ENCODE peak calls at places on chromosomes 1 and 21, in eight cellular contexts. P, X, V, N, F, A, C and D are unnamed samples.

GRCh38 chr1:33736496-33736895 is 127.4 kb upstream of the HMGB4 start:
- DNase-seq in V (no peak), X (no peak), A (no peak), P (no peak), N (no peak), C (no peak), F (no peak), D (no peak)

GRCh38 chr1:76726251-76726650 is 141.0 kb upstream of the ST6GALNAC5 start:
- DNase-seq in X (no peak), P (no peak), V (no peak), A (no peak), C (no peak), F (no peak), N (no peak), D (no peak)

GRCh38 chr1:8510041-8510823 is 192.3 kb downstream of the SLC45A1 start:
- DNase-seq in V (no peak), N (no peak), X (no peak), F (no peak), P (no peak), A (no peak), C (peak; percentile 63), D (no peak)

GRCh38 chr21:39451332-39452206 is at the start of gene SH3BGR:
- DNase-seq in C (no peak), P (no peak), N (no peak), F (no peak), A (no peak), V (no peak), X (no peak), D (no peak)

GRCh38 chr1:183807549-183808168 is 2.7 kb downstream of the RGL1 start:
- DNase-seq in C (no peak), A (no peak), V (no peak), X (no peak), P (no peak), F (no peak), N (no peak), D (no peak)

GRCh38 chr21:45329261-45330074 is 41.8 kb upstream of the POFUT2 start:
- DNase-seq in N (no peak), A (no peak), C (no peak), X (peak; percentile 61), V (peak; percentile 85), P (peak; percentile 37), F (peak; percentile 59), D (no peak)

GRCh38 chr1:171061425-171062143 is 29.1 kb upstream of the FMO3 start:
- DNase-seq in N (no peak), F (no peak), C (no peak), A (no peak), P (no peak), X (no peak), V (no peak), D (no peak)

GRCh38 chr1:156281281-156282142 is 1.1 kb downstream of the SMG5 start:
- DNase-seq in N (no peak), F (no peak), V (no peak), X (no peak), P (no peak), C (no peak), A (peak; percentile 35), D (no peak)

GRCh38 chr21:46069719-46070279 is 28.1 kb upstream of the COL6A2 start:
- DNase-seq in P (no peak), V (no peak), A (no peak), C (no peak), N (no peak), X (peak; percentile 56), F (no peak), D (peak; percentile 72)

GRCh38 chr1:6224733-6225132 is 11.0 kb downstream of the ICMT start:
- DNase-seq in A (no peak), X (no peak), V (no peak), P (no peak), F (no peak), C (no peak), N (no peak), D (no peak)

GRCh38 chr1:177923441-177923840 is 46.4 kb downstream of the SEC16B start:
- DNase-seq in F (no peak), P (no peak), C (no peak), N (no peak), A (no peak), X (no peak), V (no peak), D (no peak)

DNA sequence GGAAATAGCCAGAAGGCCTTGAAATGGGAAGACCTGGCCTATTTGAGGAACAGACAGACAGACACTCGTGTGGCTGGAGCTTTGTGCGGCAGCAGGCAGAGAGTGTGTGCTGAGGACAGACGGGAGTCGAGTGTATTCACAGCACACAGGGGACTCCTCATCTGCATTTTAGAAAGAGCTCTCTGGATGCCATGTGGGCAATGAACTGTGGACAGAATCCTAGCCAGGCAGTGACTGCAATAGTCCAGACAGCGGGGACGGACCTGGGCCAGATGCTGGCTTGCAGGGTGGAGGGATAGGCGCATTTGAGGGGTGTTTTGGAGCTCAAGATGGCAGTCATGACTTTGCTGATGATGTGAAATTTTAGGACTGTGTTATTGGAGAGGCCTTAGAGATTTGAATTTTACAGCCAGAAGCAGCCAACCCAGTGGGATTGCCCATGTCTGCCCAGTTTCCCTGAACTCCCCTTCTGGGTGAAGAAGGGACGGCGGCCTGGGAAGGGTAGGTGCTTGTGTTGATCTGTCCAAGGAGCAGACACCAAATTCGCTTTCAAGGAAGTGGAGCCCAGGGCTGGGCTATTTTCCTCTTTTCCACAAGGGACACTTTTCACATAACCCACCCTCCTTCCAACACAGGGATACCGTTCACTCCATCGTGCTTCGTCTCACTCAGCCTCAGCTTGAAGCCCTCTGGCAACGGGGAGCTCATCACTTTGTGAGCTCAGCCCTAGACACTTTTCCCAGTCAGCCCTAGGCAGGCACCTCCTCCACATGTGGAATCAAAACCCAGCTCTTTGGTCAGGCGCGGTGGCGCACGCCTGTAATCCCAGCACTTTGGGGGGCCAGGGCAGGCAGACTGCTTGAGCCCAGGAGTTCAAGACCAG is 43.8 kb downstream of the CHAF1B start:
- DNase-seq in C (no peak), F (no peak), N (no peak), X (no peak), P (no peak), A (no peak), V (no peak), D (no peak)
- TF ChIP-seq POLR2A in C (no peak), F (no peak), N (no peak), X (no peak), P (no peak), A (no peak), V (no peak), D (no peak)

GRCh38 chr1:228268891-228269285 is 61.0 kb downstream of the OBSCN start:
- DNase-seq in N (peak; percentile 19), C (no peak), F (no peak), P (no peak), V (no peak), X (no peak), A (no peak), D (no peak)

GRCh38 chr1:228271701-228272251 is 63.9 kb downstream of the OBSCN start:
- DNase-seq in V (no peak), X (no peak), N (no peak), C (no peak), P (no peak), F (no peak), A (no peak), D (peak; percentile 59)

GRCh38 chr1:228270032-228270431 is 62.2 kb downstream of the OBSCN start:
- DNase-seq in X (no peak), N (peak; percentile 15), C (no peak), V (peak; percentile 24), F (no peak), P (no peak), A (no peak), D (no peak)

GRCh38 chr1:228265167-228265566 is 57.3 kb downstream of the OBSCN start:
- DNase-seq in F (no peak), A (no peak), X (no peak), V (no peak), N (no peak), P (no peak), C (no peak), D (no peak)

DNA sequence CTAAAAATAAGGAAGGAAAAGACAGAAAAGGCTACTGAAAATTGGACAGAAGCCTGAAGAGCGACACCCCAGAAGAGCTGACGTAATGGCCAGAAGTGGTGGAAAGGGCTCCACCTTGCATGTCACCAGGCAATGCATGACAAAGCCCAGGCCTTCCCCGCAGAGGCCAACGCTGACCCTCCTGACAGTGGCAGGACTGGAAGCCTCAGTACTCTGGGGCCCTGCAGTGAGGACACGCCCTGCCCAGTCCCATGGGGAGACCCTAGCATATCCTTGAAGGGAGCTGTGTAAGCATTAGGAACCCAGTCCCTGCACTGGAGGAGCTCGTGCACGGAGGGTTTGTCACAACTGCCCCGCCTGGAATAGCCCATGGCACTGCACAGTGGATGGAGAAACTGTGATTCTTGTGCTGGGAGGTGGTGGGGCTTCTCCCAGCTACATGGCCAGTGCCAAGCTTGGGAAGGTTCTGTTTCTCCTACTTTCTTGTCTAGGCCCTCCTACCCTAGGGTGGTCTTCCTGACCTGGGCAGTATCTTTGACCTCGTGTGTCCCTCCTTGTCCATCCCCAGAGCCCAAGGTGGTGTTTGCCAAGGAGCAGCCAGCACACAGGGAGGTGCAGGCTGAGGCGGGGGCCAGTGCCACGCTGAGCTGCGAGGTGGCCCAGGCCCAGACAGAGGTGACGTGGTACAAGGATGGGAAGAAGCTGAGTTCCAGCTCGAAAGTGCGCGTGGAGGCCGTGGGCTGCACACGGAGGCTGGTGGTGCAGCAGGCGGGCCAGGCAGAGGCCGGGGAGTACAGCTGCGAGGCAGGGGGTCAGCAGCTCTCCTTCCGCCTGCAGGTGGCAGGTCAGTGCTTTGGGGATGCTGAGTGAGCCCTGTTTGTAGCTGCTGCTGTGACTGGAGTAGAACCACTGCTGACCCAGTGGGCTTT is 60.4 kb downstream of the OBSCN start:
- DNase-seq in P (no peak), A (no peak), X (no peak), N (no peak), V (no peak), C (no peak), F (no peak), D (no peak)
- TF ChIP-seq CTCF in P (no peak), A (peak; percentile 58), X (no peak), N (no peak), V (no peak), C (no peak), F (no peak), D (no peak)

GRCh38 chr1:1206376-1207253 is at the start of gene TNFRSF18:
- DNase-seq in F (peak; percentile 73), N (peak; percentile 64), C (no peak), A (no peak), P (peak; percentile 12), X (peak; percentile 81), V (no peak), D (no peak)
- H3K4me3 ChIP-seq in F (peak within 1 kb of the TSS; percentile 44), N (peak within 1 kb of the TSS; percentile 48), C (no peak within 1 kb of the TSS), A (peak within 1 kb of the TSS; percentile 18), P (no peak within 1 kb of the TSS), X (peak within 1 kb of the TSS; percentile 29), V (no peak within 1 kb of the TSS), D (no peak within 1 kb of the TSS)

DNA sequence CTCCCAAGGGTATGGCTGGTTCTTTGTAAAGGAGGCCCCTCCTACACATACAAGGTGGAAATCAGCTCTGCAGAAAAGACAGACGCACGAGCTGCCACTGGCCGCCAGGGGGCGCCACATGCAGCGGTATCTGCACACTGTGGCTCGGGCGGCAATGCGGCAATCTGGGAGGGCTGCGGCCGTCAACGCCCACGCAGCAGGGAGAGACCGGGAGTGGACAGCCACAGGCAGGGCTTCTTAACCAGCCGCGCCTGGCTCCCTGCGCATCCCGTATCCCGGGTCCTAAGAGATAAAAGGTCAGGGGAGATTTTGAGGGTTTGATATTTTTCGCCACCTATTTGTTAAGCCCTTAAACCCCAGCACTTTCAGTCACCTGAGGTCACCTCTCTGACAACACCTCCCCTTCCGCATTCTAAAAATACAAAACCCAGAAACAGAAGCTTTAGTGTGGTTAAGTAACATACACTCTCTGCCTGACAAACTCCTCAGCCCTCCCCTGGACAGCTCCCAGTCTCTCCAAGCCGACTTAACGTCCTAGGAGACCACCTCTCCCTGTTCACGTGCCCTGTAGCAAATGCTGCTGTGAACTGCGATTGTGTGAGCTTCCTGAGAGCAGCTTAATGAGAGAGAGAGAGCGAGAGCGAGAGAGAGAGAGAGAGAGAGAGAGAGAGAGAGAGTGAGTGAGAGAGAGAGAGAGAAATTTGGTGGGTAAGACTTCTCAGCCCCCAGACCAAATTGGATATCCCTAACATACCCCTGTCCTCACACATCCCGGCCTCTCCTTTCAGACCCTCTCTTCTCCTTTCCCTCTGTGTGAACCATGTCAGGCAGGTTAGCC is 13.5 kb upstream of the KCNA2 start:
- DNase-seq in P (peak; percentile 77), N (peak; percentile 84), F (peak; percentile 85), A (peak; percentile 54), V (peak; percentile 63), X (peak; percentile 98), C (peak; percentile 56), D (peak; percentile 59)
- TF ChIP-seq POLR2A in P (no peak), N (no peak), F (no peak), A (no peak), V (no peak), X (no peak), C (no peak), D (no peak)